ENCODE peak calls at places on chromosomes 6 and 20, in eight cellular contexts. I is Peyer's patch, K is heart left ventricle, S is SJSA1, B is endothelial cell of umbilical vein, O is H9, G is small intestine, W is neural progenitor cell. A is an unnamed sample.

GRCh38 chr6:146955570-146955969 is 248.6 kb upstream of the STXBP5 start:
- DNase-seq in I (no peak), K (no peak), S (no peak), B (no peak), O (no peak), G (no peak), W (no peak), A (no peak)

GRCh38 chr20:18007534-18008292 is 38.9 kb downstream of the MGME1 start:
- DNase-seq in I (peak; percentile 43), K (peak; percentile 20), S (no peak), B (no peak), O (no peak), G (no peak), W (no peak), A (peak; percentile 34)

GRCh38 chr6:151004415-151005024 is 139.0 kb downstream of the MTHFD1L start:
- DNase-seq in I (no peak), K (no peak), S (no peak), B (peak; percentile 100), O (no peak), G (peak; percentile 72), W (no peak), A (no peak)

GRCh38 chr6:100484474-100484873 is 19.8 kb upstream of the SIM1 start:
- DNase-seq in I (no peak), K (no peak), S (no peak), B (no peak), O (no peak), G (no peak), W (no peak), A (no peak)

GRCh38 chr6:148169701-148170100 is 172.9 kb upstream of the SASH1 start:
- DNase-seq in I (no peak), K (no peak), S (no peak), B (no peak), O (no peak), G (no peak), W (peak; percentile 45), A (no peak)

GRCh38 chr6:115891704-115892225 is 168.9 kb downstream of the FRK start:
- DNase-seq in I (no peak), K (no peak), S (no peak), B (no peak), O (no peak), G (no peak), W (no peak), A (no peak)

GRCh38 chr20:37907677-37908397 is 4.9 kb downstream of the VSTM2L start:
- DNase-seq in I (no peak), K (no peak), S (peak; percentile 82), B (peak; percentile 37), O (peak; percentile 53), G (no peak), W (peak; percentile 85), A (no peak)

GRCh38 chr20:63635431-63636141 is 8.7 kb upstream of the GMEB2 start:
- DNase-seq in I (peak; percentile 93), K (no peak), S (no peak), B (no peak), O (no peak), G (peak; percentile 54), W (no peak), A (no peak)

DNA sequence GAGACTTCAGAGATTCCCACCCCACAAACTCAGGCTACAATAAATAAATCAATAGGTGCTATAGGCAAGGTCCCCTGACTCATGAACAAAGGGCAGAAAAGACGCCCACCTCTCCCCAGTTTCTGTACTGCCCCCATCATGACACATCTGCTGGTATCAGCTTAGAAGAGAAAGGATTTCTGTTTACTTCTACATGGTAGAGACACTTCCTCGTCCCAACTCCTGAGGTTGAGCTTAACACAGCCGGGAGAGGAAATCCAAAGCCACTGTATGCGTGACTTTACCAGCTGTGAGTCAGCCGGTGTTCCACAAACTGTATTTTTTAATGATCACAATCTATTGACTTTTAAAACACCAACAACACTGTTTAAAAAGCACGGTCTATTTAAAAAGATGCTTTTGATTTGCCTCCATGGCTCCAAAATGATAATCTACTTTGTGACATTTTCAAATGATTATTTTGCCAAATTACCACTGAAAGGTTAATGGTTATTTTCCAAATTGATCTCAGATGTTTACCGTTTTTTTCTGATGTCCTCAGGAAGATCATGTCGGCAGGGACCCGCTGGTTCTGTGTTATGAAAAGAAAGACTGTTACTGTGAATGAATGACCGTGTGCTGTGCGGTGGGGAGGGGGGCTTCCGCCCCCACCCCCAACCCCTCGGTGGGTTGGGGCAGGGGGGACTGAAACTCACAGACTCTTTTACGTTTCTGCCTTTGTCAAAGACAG is 72.5 kb downstream of the ATP9A start:
- DNase-seq in I (no peak), K (no peak), S (peak; percentile 71), B (peak; percentile 96), O (no peak), G (no peak), W (no peak), A (no peak)
- H3K4me1 ChIP-seq in I (no peaks in the 10 kb centered on the region), K (no peaks in the 10 kb centered on the region), S (peaks cover 27% of the 10 kb centered on the region), B (peaks cover 31% of the 10 kb centered on the region), O (no peaks in the 10 kb centered on the region), G (no peaks in the 10 kb centered on the region), W (peaks cover 36% of the 10 kb centered on the region), A (no peaks in the 10 kb centered on the region)

GRCh38 chr6:105795913-105796517 is 290.1 kb upstream of the PRDM1 start:
- DNase-seq in I (peak; percentile 62), K (no peak), S (no peak), B (no peak), O (no peak), G (peak; percentile 48), W (no peak), A (no peak)
- H3K4me1 ChIP-seq in I (no peaks in the 10 kb centered on the region), K (peaks cover 5% of the 10 kb centered on the region), S (peaks cover 10% of the 10 kb centered on the region), B (no peaks in the 10 kb centered on the region), O (no peaks in the 10 kb centered on the region), G (peaks cover 2% of the 10 kb centered on the region), W (peaks cover 8% of the 10 kb centered on the region), A (no peaks in the 10 kb centered on the region)

GRCh38 chr20:46087161-46087560 is 2.6 kb downstream of the NCOA5 start:
- DNase-seq in I (no peak), K (no peak), S (no peak), B (peak; percentile 20), O (no peak), G (no peak), W (no peak), A (no peak)
- H3K4me1 ChIP-seq in I (no peaks in the 10 kb centered on the region), K (peaks cover 39% of the 10 kb centered on the region), S (peaks cover 16% of the 10 kb centered on the region), B (peaks cover 26% of the 10 kb centered on the region), O (peaks cover 2% of the 10 kb centered on the region), G (peaks cover 2% of the 10 kb centered on the region), W (peaks cover 31% of the 10 kb centered on the region), A (peaks cover 22% of the 10 kb centered on the region)

DNA sequence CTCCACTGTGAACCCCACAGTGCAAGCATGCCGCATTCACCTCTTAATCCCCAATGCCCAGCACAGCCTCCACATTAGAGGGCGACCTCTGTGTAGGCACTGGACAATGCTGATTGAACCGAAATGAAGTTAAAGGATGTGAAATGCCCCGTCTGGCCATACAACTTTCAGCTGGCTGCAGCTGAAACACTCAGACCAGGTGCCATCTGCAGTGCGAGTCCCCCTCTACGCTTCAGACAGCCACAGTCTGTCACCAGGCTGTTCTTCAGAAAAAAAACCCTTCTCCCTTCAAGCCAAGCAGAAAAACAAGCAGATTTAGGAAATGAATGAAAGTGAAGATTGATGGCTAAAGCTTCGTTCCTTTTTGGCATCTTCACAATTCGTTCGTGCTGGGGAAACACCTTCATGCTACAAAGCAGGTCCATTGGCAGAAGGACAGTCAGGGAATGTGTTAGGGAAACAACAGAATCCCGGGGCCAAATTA is 44.7 kb downstream of the TNFAIP3 start:
- DNase-seq in I (no peak), K (no peak), S (no peak), B (no peak), O (no peak), G (no peak), W (peak; percentile 11), A (no peak)
- H3K4me1 ChIP-seq in I (no peaks in the 10 kb centered on the region), K (no peaks in the 10 kb centered on the region), S (peaks cover 24% of the 10 kb centered on the region), B (no peaks in the 10 kb centered on the region), O (no peaks in the 10 kb centered on the region), G (no peaks in the 10 kb centered on the region), W (peaks cover 6% of the 10 kb centered on the region), A (no peaks in the 10 kb centered on the region)

GRCh38 chr6:130945401-130945919 is 117.6 kb downstream of the EPB41L2 start:
- DNase-seq in I (no peak), K (no peak), S (no peak), B (peak; percentile 89), O (no peak), G (no peak), W (no peak), A (no peak)
- H3K4me1 ChIP-seq in I (no peaks in the 10 kb centered on the region), K (no peaks in the 10 kb centered on the region), S (peaks cover 43% of the 10 kb centered on the region), B (peaks cover 30% of the 10 kb centered on the region), O (peaks cover 6% of the 10 kb centered on the region), G (peaks cover 2% of the 10 kb centered on the region), W (peaks cover 26% of the 10 kb centered on the region), A (no peaks in the 10 kb centered on the region)

DNA sequence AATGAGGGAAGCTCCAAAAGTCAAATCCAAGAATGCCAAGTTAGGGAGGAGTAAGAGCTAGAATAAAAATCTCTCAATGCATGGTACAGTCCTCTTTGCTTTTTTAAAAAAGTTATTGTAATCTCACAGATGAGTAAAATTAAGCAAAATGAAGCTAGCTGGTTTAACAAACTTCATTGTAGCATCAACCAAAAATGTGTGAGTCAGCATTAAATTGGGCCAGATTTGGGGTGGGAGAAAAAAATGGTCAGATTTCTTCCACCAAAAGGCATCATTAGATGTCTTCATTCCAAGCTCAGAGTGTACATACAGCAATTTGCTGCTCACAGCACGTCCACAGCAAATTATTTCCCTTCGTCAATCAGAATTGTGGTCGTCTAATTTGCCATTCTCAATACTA is 441.5 kb upstream of the FLRT3 start:
- DNase-seq in I (no peak), K (no peak), S (no peak), B (no peak), O (no peak), G (no peak), W (no peak), A (no peak)
- H3K4me1 ChIP-seq in I (no peaks in the 10 kb centered on the region), K (no peaks in the 10 kb centered on the region), S (no peaks in the 10 kb centered on the region), B (peaks cover 5% of the 10 kb centered on the region), O (peaks cover 2% of the 10 kb centered on the region), G (no peaks in the 10 kb centered on the region), W (no peaks in the 10 kb centered on the region), A (no peaks in the 10 kb centered on the region)

GRCh38 chr6:56913276-56914138 is 41.4 kb upstream of the BEND6 start:
- DNase-seq in I (no peak), K (no peak), S (no peak), B (no peak), O (no peak), G (no peak), W (no peak), A (no peak)

GRCh38 chr6:56911847-56912246 is 43.1 kb upstream of the BEND6 start:
- DNase-seq in I (no peak), K (no peak), S (no peak), B (no peak), O (no peak), G (no peak), W (no peak), A (no peak)

GRCh38 chr6:56914791-56915658 is 39.9 kb upstream of the BEND6 start:
- DNase-seq in I (no peak), K (peak; percentile 39), S (no peak), B (no peak), O (no peak), G (no peak), W (no peak), A (no peak)

GRCh38 chr6:56916849-56917551 is 37.9 kb upstream of the BEND6 start:
- DNase-seq in I (no peak), K (no peak), S (no peak), B (no peak), O (no peak), G (no peak), W (no peak), A (no peak)

DNA sequence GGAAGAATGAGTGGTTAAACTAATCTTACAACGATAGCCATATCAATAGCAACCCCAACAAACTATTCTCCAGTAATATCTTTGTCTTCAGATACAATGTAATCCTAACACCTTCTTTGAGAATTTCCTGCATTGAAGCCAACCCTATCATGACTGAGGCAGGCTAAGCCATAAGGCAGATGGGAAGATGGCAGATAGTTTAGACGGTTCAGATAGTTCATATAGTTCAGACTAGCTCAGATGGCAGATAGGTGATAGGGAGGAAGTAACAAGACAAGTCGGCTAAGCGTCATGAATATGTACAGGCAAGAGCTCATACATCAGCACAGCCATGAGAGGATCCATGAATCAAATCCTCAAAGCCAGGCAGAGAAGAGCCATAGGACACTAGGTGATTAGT is 39.1 kb upstream of the BEND6 start:
- DNase-seq in I (no peak), K (no peak), S (no peak), B (no peak), O (no peak), G (no peak), W (no peak), A (no peak)
- H3K4me1 ChIP-seq in I (no peaks in the 10 kb centered on the region), K (no peaks in the 10 kb centered on the region), S (peaks cover 19% of the 10 kb centered on the region), B (no peaks in the 10 kb centered on the region), O (peaks cover 12% of the 10 kb centered on the region), G (no peaks in the 10 kb centered on the region), W (peaks cover 7% of the 10 kb centered on the region), A (no peaks in the 10 kb centered on the region)

A was measured in colonic mucosa.